ENCODE peak calls at places on chromosomes 4 and X, in seven cellular contexts. Z is HCT116, S is HFF-Myc, P is adrenal gland, F is SK-N-SH, Q is cardiac muscle cell, W is fibroblast of mammary gland. D is an unnamed sample.

GRCh38 chr4:102832667-102833066 is 5.3 kb upstream of the UBE2D3 start:
- DNase-seq in S (no peak), P (no peak), F (no peak), Z (no peak), Q (no peak), W (no peak), D (no peak)

GRCh38 chr4:146273204-146273901 is 59.0 kb downstream of the REELD1 start:
- DNase-seq in Z (no peak), F (no peak), S (no peak), W (no peak), P (no peak), Q (no peak), D (no peak)

GRCh38 chr4:33411182-33411581 is 2691.0 kb downstream of the PCDH7 start:
- DNase-seq in S (no peak), Z (peak; percentile 12), P (no peak), F (no peak), Q (peak; percentile 6), W (peak; percentile 69), D (no peak)

GRCh38 chrX:74925210-74926088 is at the start of gene NEXMIF:
- DNase-seq in S (no peak), Z (no peak), W (peak; percentile 7), Q (peak; percentile 23), F (peak; percentile 77), P (peak; percentile 60), D (peak; percentile 15)

GRCh38 chr4:179536694-179537093 is 2094.5 kb upstream of the AGA start:
- DNase-seq in Z (no peak), P (no peak), F (no peak), Q (no peak), S (no peak), W (no peak), D (no peak)

GRCh38 chrX:118631586-118631985 is 95.8 kb upstream of the IL13RA1 start:
- DNase-seq in Q (no peak), P (no peak), F (no peak), Z (no peak), S (no peak), W (no peak), D (no peak)

GRCh38 chrX:4668802-4669536 is 955.5 kb upstream of the PRKX start:
- DNase-seq in P (no peak), S (no peak), F (no peak), Z (no peak), Q (no peak), W (no peak), D (no peak)

GRCh38 chr4:143404555-143404954 is 67.9 kb downstream of the GAB1 start:
- DNase-seq in W (no peak), F (no peak), S (no peak), Q (no peak), P (no peak), Z (no peak), D (no peak)

GRCh38 chrX:15465896-15466651 is 27.1 kb downstream of the PIR start:
- DNase-seq in Q (peak; percentile 44), Z (no peak), P (no peak), F (no peak), W (peak; percentile 70), S (no peak), D (no peak)

GRCh38 chrX:55135171-55135570 is 46.4 kb downstream of the PAGE2 start:
- DNase-seq in S (peak; percentile 0), Z (peak; percentile 2), Q (peak; percentile 69), W (peak; percentile 31), F (peak; percentile 41), P (peak; percentile 65), D (peak; percentile 1)

GRCh38 chr4:151173751-151174325 is 74.4 kb downstream of the RPS3A start:
- DNase-seq in F (no peak), Z (no peak), Q (peak; percentile 95), P (no peak), S (no peak), W (peak; percentile 39), D (no peak)

GRCh38 chrX:132045456-132045855 is 22.4 kb downstream of the STK26 start:
- DNase-seq in Z (no peak), W (no peak), P (no peak), F (no peak), Q (peak; percentile 17), S (no peak), D (no peak)

GRCh38 chr4:24243641-24244040 is 340.7 kb downstream of the DHX15 start:
- DNase-seq in P (no peak), Z (no peak), W (no peak), F (no peak), S (no peak), Q (no peak), D (no peak)

GRCh38 chrX:50202539-50202938 is 1.7 kb upstream of the AKAP4 start:
- DNase-seq in Z (no peak), P (no peak), S (no peak), W (peak; percentile 3), Q (no peak), F (no peak), D (no peak)

GRCh38 chrX:68536429-68536828 is 37.6 kb downstream of the YIPF6 start:
- DNase-seq in W (no peak), S (no peak), P (no peak), Q (no peak), Z (no peak), F (no peak), D (no peak)

GRCh38 chr4:16952462-16952871 is 54.0 kb upstream of the LDB2 start:
- DNase-seq in Q (peak; percentile 30), P (no peak), F (peak; percentile 30), W (no peak), S (no peak), Z (no peak), D (no peak)

DNA sequence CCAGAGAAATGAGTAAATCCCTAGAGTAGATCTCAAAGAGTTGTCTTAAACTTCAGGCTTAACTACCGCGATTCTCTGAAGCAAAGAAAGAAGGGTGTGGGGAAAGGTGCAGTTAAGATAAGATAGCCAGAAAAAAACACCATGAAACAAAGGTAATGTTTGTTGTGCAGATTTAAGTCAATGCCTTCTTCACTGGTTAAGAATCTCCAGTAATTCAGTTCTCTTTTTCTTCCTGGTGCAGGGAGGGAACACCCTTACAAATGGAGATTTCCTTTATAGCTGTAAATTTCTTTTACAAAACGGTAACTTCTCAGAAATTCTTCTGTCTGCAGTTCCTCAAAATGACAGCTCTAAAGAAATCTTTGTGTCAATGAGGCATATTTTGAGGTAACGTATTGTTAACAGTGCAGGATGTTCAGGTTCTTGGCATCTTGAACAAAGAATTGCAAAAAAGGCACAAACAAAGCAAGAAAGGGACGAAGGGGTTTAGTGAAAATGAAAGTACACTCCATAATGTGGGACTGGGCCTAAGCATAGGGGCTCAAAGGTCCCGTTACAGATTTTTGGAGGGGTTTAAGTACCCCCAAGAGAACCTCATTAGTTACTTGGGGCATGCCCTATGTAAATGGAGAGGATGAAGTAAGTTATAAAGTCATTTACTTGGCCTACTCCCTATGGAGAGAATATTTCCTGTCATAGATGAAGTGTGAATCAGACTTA is 491.9 kb downstream of the PCDH11X start:
- DNase-seq in F (no peak), Q (no peak), W (no peak), P (no peak), S (no peak), Z (no peak), D (no peak)
- H3K4me3 ChIP-seq in F (no peak overlapping the region), Q (no peak overlapping the region), W (no peak overlapping the region), P (no peak overlapping the region), S (no peak overlapping the region), Z (no peak overlapping the region), D (no peak overlapping the region)

DNA sequence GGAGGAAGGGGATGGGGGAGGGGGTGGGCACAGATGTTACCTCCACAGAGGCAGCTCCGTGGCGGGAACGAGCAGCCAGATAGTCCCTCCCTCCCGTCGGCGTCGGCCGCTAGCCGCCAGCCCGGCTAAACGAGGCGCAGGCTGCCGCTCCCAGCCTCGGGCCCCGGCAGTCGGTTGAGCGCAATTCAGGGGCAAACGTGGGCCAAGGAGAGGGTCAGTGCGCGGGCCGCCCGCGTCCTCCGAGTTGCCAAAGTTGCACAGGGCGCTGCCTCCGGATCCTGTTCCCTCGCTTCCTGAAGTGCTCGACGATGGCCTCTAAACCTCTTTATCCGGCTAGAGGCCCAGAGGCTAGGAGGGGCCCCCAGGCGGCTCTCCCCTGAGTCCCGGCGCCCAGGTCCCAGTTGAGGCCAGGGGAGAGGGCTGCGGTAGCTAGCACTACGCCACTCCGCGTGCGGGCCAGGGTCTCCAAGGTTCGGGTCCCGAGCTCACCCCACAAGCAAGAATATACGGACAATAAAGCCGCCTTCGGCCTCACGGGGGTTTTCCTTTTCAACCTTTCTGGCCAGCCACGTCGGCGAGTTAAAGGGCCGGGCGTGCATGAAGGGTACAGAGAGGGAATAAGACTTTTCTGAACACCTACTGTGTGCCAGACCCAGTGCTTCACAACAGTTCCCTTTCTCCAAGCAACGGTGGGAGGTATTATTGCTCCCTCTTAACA is 138.7 kb upstream of the ZIC3 start:
- DNase-seq in F (no peak), Q (no peak), P (no peak), Z (no peak), W (no peak), S (no peak), D (no peak)
- H3K4me3 ChIP-seq in F (peak overlapping the region; percentile 39), Q (no peak overlapping the region), P (no peak overlapping the region), Z (no peak overlapping the region), W (no peak overlapping the region), S (no peak overlapping the region), D (peak overlapping the region; percentile 26)

GRCh38 chrX:11665144-11666040 is at the start of gene ARHGAP6:
- DNase-seq in S (no peak), W (peak; percentile 73), Q (peak; percentile 82), F (peak; percentile 41), P (no peak), Z (no peak), D (peak; percentile 62)

GRCh38 chrX:11666180-11666579 is 460 bp upstream of the ARHGAP6 start:
- DNase-seq in W (no peak), F (peak; percentile 42), Q (peak; percentile 15), S (no peak), P (no peak), Z (no peak), D (no peak)

GRCh38 chrX:11663875-11664210 is 1.9 kb downstream of the ARHGAP6 start:
- DNase-seq in P (no peak), Z (no peak), S (no peak), F (no peak), Q (peak; percentile 6), W (no peak), D (no peak)

GRCh38 chrX:11667286-11667685 is 1.6 kb upstream of the ARHGAP6 start:
- DNase-seq in W (no peak), Z (no peak), F (no peak), Q (no peak), P (no peak), S (no peak), D (no peak)

DNA sequence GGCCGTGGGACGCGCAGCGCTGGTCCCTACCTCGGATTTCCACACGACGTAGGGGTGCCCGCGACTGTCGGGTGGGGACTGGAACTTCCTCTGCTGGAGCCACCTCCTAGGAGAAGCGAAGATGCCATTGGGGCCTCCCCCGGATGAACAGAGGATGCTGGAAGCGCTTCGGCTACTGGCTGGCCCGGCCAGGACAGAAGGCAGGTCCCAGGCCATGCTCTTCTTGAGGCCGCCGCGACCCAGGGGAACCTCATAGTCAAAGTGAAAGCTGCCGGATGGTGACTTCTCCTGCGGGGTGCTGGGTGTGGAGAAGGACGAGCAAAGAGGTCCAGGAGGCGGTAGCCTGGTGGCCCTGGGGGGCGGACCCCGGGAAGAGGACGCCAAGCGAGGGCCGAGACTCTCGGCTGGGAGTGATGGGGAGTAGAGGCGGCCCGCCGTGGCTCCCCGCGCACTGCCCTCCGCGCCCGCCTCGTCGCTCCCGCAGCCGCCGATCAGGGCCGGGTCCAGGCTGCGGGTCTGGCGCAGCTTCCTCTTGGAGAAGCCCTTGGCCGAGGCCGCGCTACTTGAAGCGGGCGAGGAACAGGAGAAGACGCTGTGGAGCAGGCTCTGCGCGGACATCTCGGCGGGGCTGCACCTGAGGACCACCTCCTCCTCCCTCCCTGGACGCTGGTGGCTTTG is 1.4 kb downstream of the ARHGAP6 start:
- DNase-seq in P (no peak), F (peak; percentile 25), S (no peak), Z (no peak), W (no peak), Q (peak; percentile 21), D (no peak)
- H3K4me3 ChIP-seq in P (no peak overlapping the region), F (no peak overlapping the region), S (peak overlapping the region; percentile 45), Z (no peak overlapping the region), W (peak overlapping the region; percentile 60), Q (peak overlapping the region; percentile 75), D (peak overlapping the region; percentile 48)

GRCh38 chr4:182257503-182257902 is 14.3 kb downstream of the TENM3 start:
- DNase-seq in F (no peak), Z (no peak), P (no peak), Q (no peak), W (no peak), S (no peak), D (no peak)
- H3K4me3 ChIP-seq in F (no peak overlapping the region), Z (no peak overlapping the region), P (no peak overlapping the region), Q (no peak overlapping the region), W (no peak overlapping the region), S (no peak overlapping the region), D (no peak overlapping the region)